ENCODE peak calls at places on chromosomes 3 and 15, in seven cellular contexts. U is stimulated activated CD4-positive, alpha-beta T cell treated with anti-CD3 and anti-CD28 coated beads, Interleukin-12 subunit alpha, Interleukin-12 subunit beta, amount 100 ng/mL, for 48 hours; W is left cardiac atrium; H is dorsolateral prefrontal cortex; Y is tibial nerve; I is naive thymus-derived CD8-positive, alpha-beta T cell; G is kidney epithelial cell. S is an unnamed sample.
A peak's percentile ranks its signal among the peaks of the same experiment; 100 is the strongest.

GRCh38 chr3:16148213-16148612 is 26.3 kb upstream of the GALNT15 start:
- DNase-seq in U (no peak), W (no peak), H (no peak), Y (no peak), I (no peak), G (no peak), S (no peak)

GRCh38 chr3:29314727-29315088 is 33.8 kb downstream of the RBMS3 start:
- DNase-seq in U (no peak), W (no peak), H (no peak), Y (no peak), I (no peak), G (no peak), S (no peak)

GRCh38 chr15:58537033-58537432 is 105.2 kb downstream of the LIPC start:
- DNase-seq in U (no peak), W (no peak), H (no peak), Y (no peak), I (no peak), G (no peak), S (no peak)

GRCh38 chr3:127196466-127197299 is 3.8 kb downstream of the PRR23E start:
- DNase-seq in U (no peak), W (no peak), H (no peak), Y (no peak), I (no peak), G (no peak), S (no peak)

GRCh38 chr3:128297401-128298138 is 144.3 kb downstream of the EEFSEC start:
- DNase-seq in U (no peak), W (peak; percentile 56), H (no peak), Y (no peak), I (no peak), G (no peak), S (no peak)

GRCh38 chr3:122101646-122102045 is 46.5 kb downstream of the CD86 start:
- DNase-seq in U (no peak), W (no peak), H (no peak), Y (no peak), I (no peak), G (peak; percentile 41), S (no peak)

GRCh38 chr15:78049691-78050440 is 27.6 kb downstream of the TBC1D2B start:
- DNase-seq in U (peak; percentile 55), W (no peak), H (no peak), Y (no peak), I (no peak), G (no peak), S (no peak)

GRCh38 chr15:31930967-31931366 is 99.3 kb upstream of the CHRNA7 start:
- DNase-seq in U (peak; percentile 23), W (no peak), H (no peak), Y (no peak), I (no peak), G (no peak), S (no peak)

GRCh38 chr3:147838650-147839049 is 429.5 kb downstream of the ZIC1 start:
- DNase-seq in U (no peak), W (no peak), H (no peak), Y (no peak), I (no peak), G (no peak), S (no peak)

GRCh38 chr15:47394410-47394809 is 322.9 kb upstream of the SEMA6D start:
- DNase-seq in U (no peak), W (no peak), H (no peak), Y (no peak), I (no peak), G (no peak), S (no peak)

GRCh38 chr3:47536221-47536891 is 22.8 kb upstream of the ELP6 start:
- DNase-seq in U (no peak), W (no peak), H (peak; percentile 71), Y (no peak), I (no peak), G (no peak), S (peak; percentile 38)

GRCh38 chr3:170383567-170383966 is 26.1 kb downstream of the SKIL start:
- DNase-seq in U (no peak), W (no peak), H (no peak), Y (no peak), I (no peak), G (no peak), S (no peak)

GRCh38 chr3:58038675-58039302 is 30.6 kb downstream of the FLNB start:
- DNase-seq in U (no peak), W (no peak), H (no peak), Y (no peak), I (no peak), G (no peak), S (no peak)

GRCh38 chr3:126372413-126373145 is 15.4 kb upstream of the KLF15 start:
- DNase-seq in U (no peak), W (no peak), H (peak; percentile 36), Y (no peak), I (no peak), G (no peak), S (no peak)

GRCh38 chr3:126130981-126131750 is 47.2 kb upstream of the SLC41A3 start:
- DNase-seq in U (no peak), W (peak; percentile 5), H (peak; percentile 21), Y (no peak), I (peak; percentile 58), G (no peak), S (no peak)

GRCh38 chr3:196246612-196247308 is 30.4 kb downstream of the SLC51A start:
- DNase-seq in U (no peak), W (no peak), H (no peak), Y (no peak), I (no peak), G (no peak), S (no peak)

GRCh38 chr15:58770519-58770856 is 614 bp upstream of the MINDY2 start:
- DNase-seq in U (no peak), W (no peak), H (no peak), Y (no peak), I (no peak), G (no peak), S (no peak)

GRCh38 chr3:64650096-64650622 is 37.6 kb downstream of the ADAMTS9 start:
- DNase-seq in U (no peak), W (no peak), H (no peak), Y (no peak), I (no peak), G (no peak), S (no peak)

GRCh38 chr3:194658477-194659242 is 13.3 kb downstream of the LSG1 start:
- DNase-seq in U (no peak), W (no peak), H (no peak), Y (no peak), I (no peak), G (no peak), S (no peak)

GRCh38 chr3:178078933-178079332 is 457.3 kb upstream of the KCNMB2 start:
- DNase-seq in U (no peak), W (peak; percentile 50), H (no peak), Y (no peak), I (no peak), G (no peak), S (no peak)

GRCh38 chr15:75577401-75578205 is 1.5 kb downstream of the PTPN9 start:
- DNase-seq in U (no peak), W (no peak), H (no peak), Y (no peak), I (no peak), G (no peak), S (no peak)

GRCh38 chr15:29864501-29864900 is 42.2 kb upstream of the TJP1 start:
- DNase-seq in U (no peak), W (no peak), H (no peak), Y (no peak), I (no peak), G (no peak), S (no peak)